ENCODE peak calls at places on chromosomes 7 and 10, in nine cellular contexts. X is fibroblast of lung, V is small intestine, B is Caco-2, F is stomach, J is HCT116, U is IMR-90, S is hepatocyte, M is NT2/D1. W is an unnamed sample.

GRCh38 chr10:8124436-8124835 is 69.9 kb downstream of the GATA3 start:
- DNase-seq in X (no peak), V (no peak), B (no peak), F (no peak), J (no peak), U (no peak), S (no peak), M (no peak), W (no peak)

GRCh38 chr7:40194743-40195142 is 59.9 kb downstream of the SUGCT start:
- DNase-seq in X (peak), V (no peak), B (no peak), F (no peak), J (no peak), U (peak), S (no peak), M (no peak), W (no peak)

GRCh38 chr10:24824124-24824523 is 100.4 kb upstream of the ARHGAP21 start:
- DNase-seq in X (no peak), V (no peak), B (no peak), F (no peak), J (no peak), U (peak), S (no peak), M (no peak), W (no peak)

GRCh38 chr7:148763622-148764021 is 64.9 kb downstream of the CUL1 start:
- DNase-seq in X (peak), V (no peak), B (no peak), F (no peak), J (no peak), U (peak), S (no peak), M (no peak), W (no peak)

GRCh38 chr10:15238553-15239335 is 70.3 kb upstream of the NMT2 start:
- DNase-seq in X (no peak), V (no peak), B (no peak), F (no peak), J (no peak), U (peak), S (no peak), M (no peak), W (no peak)

GRCh38 chr7:28618383-28618782 is 206.1 kb downstream of the CREB5 start:
- DNase-seq in X (no peak), V (no peak), B (no peak), F (no peak), J (no peak), U (peak), S (no peak), M (no peak), W (no peak)

GRCh38 chr7:251446-252175 is 38.4 kb upstream of the FOXL3 start:
- DNase-seq in X (no peak), V (no peak), B (no peak), F (no peak), J (no peak), U (no peak), S (no peak), M (no peak), W (no peak)

GRCh38 chr10:50322075-50322474 is 70.8 kb upstream of the ASAH2 start:
- DNase-seq in X (peak), V (peak), B (no peak), F (no peak), J (no peak), U (peak), S (no peak), M (no peak), W (no peak)

GRCh38 chr10:89633484-89633883 is 11.6 kb downstream of the PANK1 start:
- DNase-seq in X (peak), V (no peak), B (no peak), F (no peak), J (no peak), U (peak), S (peak), M (no peak), W (no peak)

GRCh38 chr7:36923831-36924555 is 199.7 kb upstream of the AOAH start:
- DNase-seq in X (no peak), V (peak), B (no peak), F (no peak), J (no peak), U (no peak), S (no peak), M (no peak), W (no peak)

GRCh38 chr10:1209355-1209979 is 153.3 kb downstream of the WDR37 start:
- DNase-seq in X (no peak), V (no peak), B (no peak), F (no peak), J (no peak), U (no peak), S (no peak), M (no peak), W (no peak)

GRCh38 chr10:49389331-49389920 is 6.5 kb downstream of the DRGX start:
- DNase-seq in X (no peak), V (no peak), B (no peak), F (no peak), J (no peak), U (no peak), S (no peak), M (no peak), W (no peak)

GRCh38 chr10:11876805-11877395 is 53.7 kb downstream of the PROSER2 start:
- DNase-seq in X (no peak), V (no peak), B (no peak), F (no peak), J (no peak), U (no peak), S (no peak), M (no peak), W (no peak)

GRCh38 chr7:151017953-151018420 is 6.3 kb downstream of the ATG9B start:
- DNase-seq in X (peak), V (peak), B (peak), F (peak), J (no peak), U (peak), S (peak), M (peak), W (peak)
- H3K4me3 ChIP-seq in X (no peak), V (no peak), B (peak), F (peak), J (no peak), U (peak), S (no peak), M (peak), W (peak)

DNA sequence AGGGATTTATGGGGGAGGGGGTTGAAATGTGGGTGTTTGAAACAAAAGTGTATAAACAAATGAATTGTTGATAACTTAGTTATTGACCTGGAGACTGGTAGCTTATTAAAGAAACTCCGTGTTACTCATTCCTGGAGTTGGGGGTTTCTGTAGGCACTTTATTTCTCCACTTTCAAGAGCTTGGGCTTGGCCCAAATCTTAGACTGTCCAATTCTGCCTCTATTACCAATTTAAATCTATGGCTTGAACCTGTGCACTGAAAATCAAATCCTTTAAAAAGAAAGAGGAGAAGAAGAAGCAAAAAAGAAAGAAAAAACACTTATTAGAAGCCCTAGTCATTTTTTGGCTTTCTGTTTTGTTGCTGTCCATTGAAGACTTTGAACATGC is 2.7 kb downstream of the HOXA2 start:
- DNase-seq in X (peak), V (no peak), B (no peak), F (no peak), J (no peak), U (peak), S (no peak), M (no peak), W (no peak)
- H3K4me3 ChIP-seq in X (peak), V (no peak), B (no peak), F (no peak), J (no peak), U (no peak), S (no peak), M (no peak), W (no peak)

GRCh38 chr7:27346531-27347260 is 104.1 kb downstream of the EVX1 start:
- DNase-seq in X (peak), V (no peak), B (peak), F (peak), J (peak), U (peak), S (peak), M (peak), W (no peak)
- H3K4me3 ChIP-seq in X (no peak), V (no peak), B (peak), F (no peak), J (no peak), U (no peak), S (no peak), M (no peak), W (no peak)

GRCh38 chr10:121990015-121990677 is 1.2 kb downstream of the TACC2 start:
- DNase-seq in X (no peak), V (peak), B (no peak), F (peak), J (no peak), U (no peak), S (no peak), M (no peak), W (no peak)
- H3K4me3 ChIP-seq in X (no peak), V (no peak), B (no peak), F (no peak), J (no peak), U (no peak), S (no peak), M (no peak), W (no peak)

GRCh38 chr7:2616973-2617709 is 14.6 kb upstream of the TTYH3 start:
- DNase-seq in X (no peak), V (peak), B (no peak), F (no peak), J (no peak), U (no peak), S (peak), M (no peak), W (no peak)
- H3K4me3 ChIP-seq in X (no peak), V (no peak), B (no peak), F (no peak), J (no peak), U (no peak), S (no peak), M (no peak), W (no peak)